ENCODE peak calls at places on chromosomes 3 and 15, in nine cellular contexts. One of them, this sample, is unnamed.

GRCh38 chr3:83968386-83968785 is 990.4 kb upstream of the CADM2 start:
- DNase-seq in GM13976: no peak
- DNase-seq in A549: no peak
- DNase-seq in AG10803: no peak
- DNase-seq in fibroblast of lung: no peak
- DNase-seq in epithelial cell of esophagus: no peak
- DNase-seq in neural progenitor cell: no peak
- DNase-seq in psoas muscle: no peak
- DNase-seq in adrenal gland: no peak
- DNase-seq in this sample: no peak

GRCh38 chr3:161273589-161274218 is 52.6 kb downstream of the NMD3 start:
- DNase-seq in GM13976: peak; percentile 9
- DNase-seq in A549: no peak
- DNase-seq in AG10803: peak; percentile 52
- DNase-seq in fibroblast of lung: peak; percentile 72
- DNase-seq in epithelial cell of esophagus: peak; percentile 62
- DNase-seq in neural progenitor cell: peak; percentile 61
- DNase-seq in psoas muscle: no peak
- DNase-seq in adrenal gland: peak; percentile 34
- DNase-seq in this sample: peak; percentile 57

GRCh38 chr15:90956551-90957104 is 1.9 kb downstream of the RCCD1 start:
- DNase-seq in GM13976: peak; percentile 87
- DNase-seq in A549: peak; percentile 97
- DNase-seq in AG10803: peak; percentile 65
- DNase-seq in fibroblast of lung: peak; percentile 71
- DNase-seq in epithelial cell of esophagus: peak; percentile 66
- DNase-seq in neural progenitor cell: peak; percentile 92
- DNase-seq in psoas muscle: peak; percentile 91
- DNase-seq in adrenal gland: peak; percentile 78
- DNase-seq in this sample: peak; percentile 72

GRCh38 chr15:80591471-80591870 is 103.6 kb upstream of the ABHD17C start:
- DNase-seq in GM13976: no peak
- DNase-seq in A549: no peak
- DNase-seq in AG10803: no peak
- DNase-seq in fibroblast of lung: no peak
- DNase-seq in epithelial cell of esophagus: no peak
- DNase-seq in neural progenitor cell: no peak
- DNase-seq in psoas muscle: no peak
- DNase-seq in adrenal gland: no peak
- DNase-seq in this sample: no peak

GRCh38 chr3:180085122-180085710 is 48.5 kb upstream of the PEX5L start:
- DNase-seq in GM13976: no peak
- DNase-seq in A549: no peak
- DNase-seq in AG10803: no peak
- DNase-seq in fibroblast of lung: no peak
- DNase-seq in epithelial cell of esophagus: no peak
- DNase-seq in neural progenitor cell: no peak
- DNase-seq in psoas muscle: no peak
- DNase-seq in adrenal gland: no peak
- DNase-seq in this sample: no peak

GRCh38 chr3:73546961-73547360 is 77.8 kb downstream of the PDZRN3 start:
- DNase-seq in GM13976: no peak
- DNase-seq in A549: no peak
- DNase-seq in AG10803: peak; percentile 95
- DNase-seq in fibroblast of lung: peak; percentile 85
- DNase-seq in epithelial cell of esophagus: peak; percentile 95
- DNase-seq in neural progenitor cell: no peak
- DNase-seq in psoas muscle: no peak
- DNase-seq in adrenal gland: no peak
- DNase-seq in this sample: no peak

GRCh38 chr3:59766165-59766872 is 716.5 kb upstream of the CFAP20DC start:
- DNase-seq in GM13976: no peak
- DNase-seq in A549: no peak
- DNase-seq in AG10803: peak; percentile 97
- DNase-seq in fibroblast of lung: peak; percentile 94
- DNase-seq in epithelial cell of esophagus: peak; percentile 7
- DNase-seq in neural progenitor cell: no peak
- DNase-seq in psoas muscle: no peak
- DNase-seq in adrenal gland: no peak
- DNase-seq in this sample: no peak

GRCh38 chr3:129593230-129593594 is 13.3 kb downstream of the PLXND1 start:
- DNase-seq in GM13976: no peak
- DNase-seq in A549: no peak
- DNase-seq in AG10803: no peak
- DNase-seq in fibroblast of lung: no peak
- DNase-seq in epithelial cell of esophagus: no peak
- DNase-seq in neural progenitor cell: no peak
- DNase-seq in psoas muscle: no peak
- DNase-seq in adrenal gland: no peak
- DNase-seq in this sample: peak; percentile 21

GRCh38 chr3:126181398-126181725 is 976 bp upstream of the ALDH1L1 start:
- DNase-seq in GM13976: no peak
- DNase-seq in A549: no peak
- DNase-seq in AG10803: no peak
- DNase-seq in fibroblast of lung: no peak
- DNase-seq in epithelial cell of esophagus: peak; percentile 19
- DNase-seq in neural progenitor cell: no peak
- DNase-seq in psoas muscle: no peak
- DNase-seq in adrenal gland: no peak
- DNase-seq in this sample: no peak

GRCh38 chr15:89333959-89334509 is 590 bp downstream of the POLG start:
- DNase-seq in GM13976: no peak
- DNase-seq in A549: no peak
- DNase-seq in AG10803: no peak
- DNase-seq in fibroblast of lung: no peak
- DNase-seq in epithelial cell of esophagus: no peak
- DNase-seq in neural progenitor cell: no peak
- DNase-seq in psoas muscle: peak; percentile 79
- DNase-seq in adrenal gland: peak; percentile 60
- DNase-seq in this sample: no peak

GRCh38 chr3:126927846-126928245 is 55.1 kb upstream of the PLXNA1 start:
- DNase-seq in GM13976: no peak
- DNase-seq in A549: no peak
- DNase-seq in AG10803: no peak
- DNase-seq in fibroblast of lung: no peak
- DNase-seq in epithelial cell of esophagus: no peak
- DNase-seq in neural progenitor cell: no peak
- DNase-seq in psoas muscle: no peak
- DNase-seq in adrenal gland: no peak
- DNase-seq in this sample: no peak

GRCh38 chr15:100529556-100529955 is 806 bp upstream of the CERS3 start:
- DNase-seq in GM13976: no peak
- DNase-seq in A549: no peak
- DNase-seq in AG10803: no peak
- DNase-seq in fibroblast of lung: no peak
- DNase-seq in epithelial cell of esophagus: peak; percentile 82
- DNase-seq in neural progenitor cell: no peak
- DNase-seq in psoas muscle: no peak
- DNase-seq in adrenal gland: no peak
- DNase-seq in this sample: no peak

GRCh38 chr15:100521907-100522306 is 6.8 kb downstream of the CERS3 start:
- DNase-seq in GM13976: no peak
- DNase-seq in A549: no peak
- DNase-seq in AG10803: no peak
- DNase-seq in fibroblast of lung: no peak
- DNase-seq in epithelial cell of esophagus: no peak
- DNase-seq in neural progenitor cell: no peak
- DNase-seq in psoas muscle: no peak
- DNase-seq in adrenal gland: no peak
- DNase-seq in this sample: no peak

GRCh38 chr15:100520132-100520921 is 8.4 kb downstream of the CERS3 start:
- DNase-seq in GM13976: no peak
- DNase-seq in A549: no peak
- DNase-seq in AG10803: no peak
- DNase-seq in fibroblast of lung: no peak
- DNase-seq in epithelial cell of esophagus: no peak
- DNase-seq in neural progenitor cell: no peak
- DNase-seq in psoas muscle: no peak
- DNase-seq in adrenal gland: no peak
- DNase-seq in this sample: no peak

GRCh38 chr15:100528833-100529428 is at the start of gene CERS3:
- DNase-seq in GM13976: no peak
- DNase-seq in A549: no peak
- DNase-seq in AG10803: no peak
- DNase-seq in fibroblast of lung: no peak
- DNase-seq in epithelial cell of esophagus: peak; percentile 91
- DNase-seq in neural progenitor cell: no peak
- DNase-seq in psoas muscle: no peak
- DNase-seq in adrenal gland: no peak
- DNase-seq in this sample: no peak

DNA sequence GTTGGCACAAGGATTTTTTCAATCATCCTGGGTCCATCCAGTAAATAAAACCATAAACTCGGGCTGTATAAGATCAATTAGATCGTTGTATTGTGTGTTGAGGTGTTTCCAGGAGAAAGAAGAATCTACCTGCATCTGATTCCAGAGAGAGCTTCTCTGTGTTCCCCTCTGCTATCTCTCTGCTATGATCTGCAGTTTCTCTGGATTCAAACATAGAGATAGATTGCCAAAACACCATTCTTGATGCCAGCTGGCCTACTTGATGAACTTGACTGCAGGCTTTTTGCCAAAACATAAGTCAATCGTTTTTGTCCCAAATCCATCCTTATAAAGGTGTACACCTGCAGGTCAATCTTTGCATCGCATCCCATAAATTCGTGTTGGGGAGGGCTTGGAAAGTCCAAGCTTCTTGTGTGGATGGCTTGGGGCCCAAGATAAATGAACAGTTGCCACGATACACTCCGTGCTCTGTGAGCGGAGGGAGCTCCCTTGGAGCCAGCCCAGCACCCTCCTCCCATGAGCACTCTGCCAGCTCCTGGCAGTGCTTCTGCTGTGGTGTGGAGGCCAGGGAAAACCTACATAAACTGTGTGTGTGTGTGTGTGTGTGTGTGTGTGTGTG is 2.7 kb downstream of the CERS3 start:
- DNase-seq in GM13976: no peak
- DNase-seq in A549: no peak
- DNase-seq in AG10803: no peak
- DNase-seq in fibroblast of lung: no peak
- DNase-seq in epithelial cell of esophagus: no peak
- DNase-seq in neural progenitor cell: no peak
- DNase-seq in psoas muscle: peak; percentile 89
- DNase-seq in adrenal gland: no peak
- DNase-seq in this sample: no peak
- TF ChIP-seq CTCF in GM13976: no peak
- TF ChIP-seq CTCF in A549: no peak
- TF ChIP-seq CTCF in AG10803: no peak
- TF ChIP-seq CTCF in fibroblast of lung: no peak
- TF ChIP-seq CTCF in epithelial cell of esophagus: no peak
- TF ChIP-seq CTCF in neural progenitor cell: no peak
- TF ChIP-seq CTCF in psoas muscle: no peak
- TF ChIP-seq CTCF in adrenal gland: no peak
- TF ChIP-seq CTCF in this sample: no peak

DNA sequence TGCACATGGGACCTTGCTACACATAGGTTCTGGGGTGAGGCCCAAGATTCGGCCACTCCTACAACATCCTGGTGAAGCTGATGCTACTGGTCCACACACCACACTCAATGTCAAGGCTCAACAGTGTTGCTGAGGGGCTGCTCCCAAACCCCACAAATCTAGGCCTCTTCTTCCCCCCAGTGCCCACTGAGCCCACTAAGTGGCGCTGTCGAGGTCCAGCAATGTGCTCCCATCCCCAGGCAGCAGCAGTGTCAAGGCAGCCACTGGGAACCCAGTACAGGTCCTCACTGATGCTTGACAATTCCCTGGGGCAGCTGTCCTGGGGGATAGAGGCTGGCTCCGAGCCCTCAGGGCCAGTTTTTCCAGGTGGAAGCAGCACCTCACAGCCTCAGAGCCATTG is 21.5 kb downstream of the SCN5A start:
- DNase-seq in GM13976: peak; percentile 65
- DNase-seq in A549: peak; percentile 37
- DNase-seq in AG10803: no peak
- DNase-seq in fibroblast of lung: no peak
- DNase-seq in epithelial cell of esophagus: no peak
- DNase-seq in neural progenitor cell: peak; percentile 80
- DNase-seq in psoas muscle: no peak
- DNase-seq in adrenal gland: no peak
- DNase-seq in this sample: peak; percentile 51
- TF ChIP-seq CTCF in GM13976: peak; percentile 33
- TF ChIP-seq CTCF in A549: peak; percentile 4
- TF ChIP-seq CTCF in AG10803: peak; percentile 39
- TF ChIP-seq CTCF in fibroblast of lung: peak; percentile 33
- TF ChIP-seq CTCF in epithelial cell of esophagus: peak; percentile 26
- TF ChIP-seq CTCF in neural progenitor cell: peak; percentile 87
- TF ChIP-seq CTCF in psoas muscle: no peak
- TF ChIP-seq CTCF in adrenal gland: no peak
- TF ChIP-seq CTCF in this sample: peak; percentile 25

GRCh38 chr3:36792342-36792741 is 28.0 kb upstream of the DCLK3 start:
- DNase-seq in GM13976: peak; percentile 24
- DNase-seq in A549: peak; percentile 8
- DNase-seq in AG10803: peak; percentile 13
- DNase-seq in fibroblast of lung: peak; percentile 27
- DNase-seq in epithelial cell of esophagus: peak; percentile 61
- DNase-seq in neural progenitor cell: peak; percentile 78
- DNase-seq in psoas muscle: no peak
- DNase-seq in adrenal gland: no peak
- DNase-seq in this sample: peak; percentile 34
- TF ChIP-seq CTCF in GM13976: peak; percentile 36
- TF ChIP-seq CTCF in A549: peak; percentile 46
- TF ChIP-seq CTCF in AG10803: peak; percentile 51
- TF ChIP-seq CTCF in fibroblast of lung: no peak
- TF ChIP-seq CTCF in epithelial cell of esophagus: peak; percentile 54
- TF ChIP-seq CTCF in neural progenitor cell: peak; percentile 69
- TF ChIP-seq CTCF in psoas muscle: no peak
- TF ChIP-seq CTCF in adrenal gland: no peak
- TF ChIP-seq CTCF in this sample: no peak

GRCh38 chr15:69303337-69304175 is 4.8 kb downstream of the PAQR5 start:
- DNase-seq in GM13976: no peak
- DNase-seq in A549: peak; percentile 48
- DNase-seq in AG10803: peak; percentile 34
- DNase-seq in fibroblast of lung: peak; percentile 51
- DNase-seq in epithelial cell of esophagus: no peak
- DNase-seq in neural progenitor cell: peak; percentile 38
- DNase-seq in psoas muscle: no peak
- DNase-seq in adrenal gland: no peak
- DNase-seq in this sample: no peak
- TF ChIP-seq CTCF in GM13976: no peak
- TF ChIP-seq CTCF in A549: peak; percentile 55
- TF ChIP-seq CTCF in AG10803: peak; percentile 13
- TF ChIP-seq CTCF in fibroblast of lung: no peak
- TF ChIP-seq CTCF in epithelial cell of esophagus: peak; percentile 2
- TF ChIP-seq CTCF in neural progenitor cell: peak; percentile 48
- TF ChIP-seq CTCF in psoas muscle: no peak
- TF ChIP-seq CTCF in adrenal gland: no peak
- TF ChIP-seq CTCF in this sample: peak; percentile 35

This sample was measured in activated CD8-positive, alpha-beta T cell treated with anti-CD3 and anti-CD28 coated beads for 36 hours.